ENCODE peak calls at places on chromosomes 3 and 15, in seven cellular contexts. R, W, O, A, I, S and G are unnamed samples.

GRCh38 chr3:141845407-141846049 is 30.9 kb upstream of the ATP1B3 start:
- DNase-seq in R (peak; percentile 20), W (no peak), O (no peak), A (no peak), I (peak; percentile 50), S (no peak), G (no peak)

GRCh38 chr3:182740710-182741109 is 52.6 kb upstream of the ATP11B start:
- DNase-seq in R (peak; percentile 64), W (no peak), O (no peak), A (no peak), I (no peak), S (no peak), G (no peak)

GRCh38 chr15:70337292-70338186 is 239.8 kb upstream of the TLE3 start:
- DNase-seq in R (peak; percentile 24), W (no peak), O (no peak), A (no peak), I (no peak), S (no peak), G (no peak)

GRCh38 chr3:159126261-159127020 is 324.6 kb downstream of the MFSD1 start:
- DNase-seq in R (no peak), W (no peak), O (peak; percentile 9), A (no peak), I (no peak), S (no peak), G (no peak)

GRCh38 chr15:101052681-101053121 is 133.5 kb downstream of the LRRK1 start:
- DNase-seq in R (no peak), W (no peak), O (no peak), A (no peak), I (no peak), S (no peak), G (no peak)

GRCh38 chr3:179713643-179714090 is 60.8 kb downstream of the USP13 start:
- DNase-seq in R (no peak), W (no peak), O (peak; percentile 28), A (peak; percentile 31), I (peak; percentile 35), S (no peak), G (no peak)

GRCh38 chr3:177427096-177427495 is 229.8 kb upstream of the TBL1XR1 start:
- DNase-seq in R (no peak), W (no peak), O (no peak), A (no peak), I (no peak), S (no peak), G (no peak)

GRCh38 chr3:112640864-112641751 is at the start of gene CCDC80:
- DNase-seq in R (no peak), W (peak; percentile 53), O (peak; percentile 96), A (peak; percentile 54), I (peak; percentile 23), S (no peak), G (peak; percentile 57)

GRCh38 chr15:22231603-22232002 is 151.3 kb downstream of the OR4M2 start:
- DNase-seq in R (no peak), W (no peak), O (no peak), A (no peak), I (no peak), S (no peak), G (no peak)

GRCh38 chr15:81160312-81161214 is 26.5 kb downstream of the CFAP161 start:
- DNase-seq in R (peak; percentile 11), W (peak; percentile 56), O (peak; percentile 96), A (peak; percentile 86), I (no peak), S (peak; percentile 64), G (no peak)

GRCh38 chr3:152071924-152072323 is 196.8 kb upstream of the MBNL1 start:
- DNase-seq in R (no peak), W (no peak), O (peak; percentile 82), A (no peak), I (peak; percentile 25), S (no peak), G (peak; percentile 7)

GRCh38 chr15:64092864-64093626 is 593 bp downstream of the CIAO2A start:
- DNase-seq in R (peak; percentile 64), W (no peak), O (peak; percentile 53), A (peak; percentile 30), I (peak; percentile 61), S (peak; percentile 54), G (peak; percentile 81)

GRCh38 chr15:34984884-34985630 is 3.0 kb downstream of the ZNF770 start:
- DNase-seq in R (no peak), W (no peak), O (peak; percentile 56), A (no peak), I (no peak), S (peak; percentile 41), G (peak; percentile 35)

GRCh38 chr3:73094951-73095350 is 33.5 kb downstream of the EBLN2 start:
- DNase-seq in R (no peak), W (no peak), O (no peak), A (no peak), I (peak; percentile 51), S (no peak), G (no peak)

GRCh38 chr3:44208086-44208485 is 33.6 kb upstream of the TOPAZ1 start:
- DNase-seq in R (no peak), W (no peak), O (no peak), A (no peak), I (no peak), S (no peak), G (no peak)

GRCh38 chr3:33884204-33884561 is 85.8 kb downstream of the PDCD6IP start:
- DNase-seq in R (no peak), W (no peak), O (peak; percentile 39), A (peak; percentile 2), I (peak; percentile 4), S (no peak), G (no peak)

GRCh38 chr3:190545260-190545659 is 31.4 kb downstream of the IL1RAP start:
- DNase-seq in R (no peak), W (no peak), O (no peak), A (no peak), I (no peak), S (no peak), G (no peak)

GRCh38 chr3:150050510-150050909 is 79.8 kb upstream of the PFN2 start:
- DNase-seq in R (no peak), W (no peak), O (peak; percentile 24), A (no peak), I (no peak), S (no peak), G (no peak)

GRCh38 chr15:90869601-90870353 is 1.4 kb downstream of the FURIN start:
- DNase-seq in R (peak; percentile 60), W (peak; percentile 46), O (peak; percentile 94), A (peak; percentile 84), I (peak; percentile 61), S (peak; percentile 77), G (peak; percentile 90)

GRCh38 chr3:107201146-107201545 is 176.1 kb upstream of the CCDC54 start:
- DNase-seq in R (no peak), W (no peak), O (no peak), A (no peak), I (no peak), S (no peak), G (no peak)

DNA sequence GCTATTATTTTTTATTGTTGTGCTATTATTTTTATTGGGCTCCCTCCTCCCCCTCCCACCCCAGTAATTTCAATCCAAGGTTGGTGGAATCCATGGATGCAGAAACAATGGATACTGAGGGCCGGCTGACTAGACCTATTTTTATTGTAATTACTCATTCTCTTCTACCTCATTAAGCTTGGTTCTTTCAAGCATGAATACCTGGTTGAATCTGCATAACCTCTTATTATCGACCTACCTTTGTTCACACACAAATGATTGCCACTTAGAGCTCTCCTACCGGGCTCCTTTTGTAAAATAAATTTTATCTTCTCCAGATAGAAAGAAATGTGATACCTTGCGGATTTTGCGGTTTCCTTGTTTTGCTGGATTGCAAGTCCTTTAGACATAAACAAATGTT is 31.6 kb downstream of the BTD start:
- DNase-seq in R (no peak), W (no peak), O (no peak), A (no peak), I (peak; percentile 25), S (no peak), G (peak; percentile 27)
- H3K4me3 ChIP-seq in R (no peak overlapping the region), W (no peak overlapping the region), O (no peak overlapping the region), A (no peak overlapping the region), I (no peak overlapping the region), S (no peak overlapping the region), G (no peak overlapping the region)

GRCh38 chr3:36416660-36417059 is 36.4 kb downstream of the STAC start:
- DNase-seq in R (no peak), W (no peak), O (no peak), A (no peak), I (no peak), S (no peak), G (no peak)

GRCh38 chr3:36418296-36418695 is 38.0 kb downstream of the STAC start:
- DNase-seq in R (no peak), W (no peak), O (no peak), A (no peak), I (no peak), S (no peak), G (no peak)

GRCh38 chr3:36417237-36417636 is 36.9 kb downstream of the STAC start:
- DNase-seq in R (no peak), W (no peak), O (no peak), A (no peak), I (no peak), S (no peak), G (no peak)
- H3K4me3 ChIP-seq in R (no peak overlapping the region), W (no peak overlapping the region), O (no peak overlapping the region), A (no peak overlapping the region), I (no peak overlapping the region), S (no peak overlapping the region), G (no peak overlapping the region)

DNA sequence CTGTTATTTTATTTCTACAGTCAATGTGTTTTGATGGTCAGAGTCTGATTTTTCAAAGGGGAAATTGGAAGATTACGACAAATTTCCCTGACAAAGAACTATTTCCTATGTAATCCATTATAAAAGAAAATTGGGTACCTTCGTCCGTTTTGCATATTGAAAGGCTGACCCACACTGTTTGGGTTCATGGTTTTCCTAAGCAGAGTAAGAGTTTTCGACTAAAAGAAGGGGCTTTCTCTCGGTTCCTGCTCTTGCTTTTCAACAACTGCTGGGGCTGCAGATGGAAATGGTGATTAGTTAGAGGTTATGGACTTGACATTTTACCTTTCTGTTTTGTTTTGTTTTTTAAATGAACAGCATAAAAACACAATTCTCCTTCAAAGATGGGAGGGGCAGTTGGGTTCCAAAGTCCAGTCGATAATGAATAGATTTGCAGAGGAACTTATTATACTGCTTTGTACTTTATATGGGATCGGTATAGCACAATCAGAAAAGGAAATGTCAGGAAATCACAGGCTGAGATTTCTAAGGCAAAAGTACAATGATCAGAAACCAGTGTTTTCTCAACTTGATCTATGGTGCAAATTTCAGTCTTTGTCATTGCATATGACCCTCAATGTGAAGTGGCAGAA is 1.0 kb downstream of the KCNMB2 start:
- DNase-seq in R (no peak), W (no peak), O (no peak), A (no peak), I (no peak), S (no peak), G (no peak)
- H3K4me3 ChIP-seq in R (peak overlapping the region; percentile 17), W (peak overlapping the region; percentile 42), O (no peak overlapping the region), A (peak overlapping the region; percentile 45), I (peak overlapping the region; percentile 50), S (peak overlapping the region; percentile 55), G (peak overlapping the region; percentile 8)

DNA sequence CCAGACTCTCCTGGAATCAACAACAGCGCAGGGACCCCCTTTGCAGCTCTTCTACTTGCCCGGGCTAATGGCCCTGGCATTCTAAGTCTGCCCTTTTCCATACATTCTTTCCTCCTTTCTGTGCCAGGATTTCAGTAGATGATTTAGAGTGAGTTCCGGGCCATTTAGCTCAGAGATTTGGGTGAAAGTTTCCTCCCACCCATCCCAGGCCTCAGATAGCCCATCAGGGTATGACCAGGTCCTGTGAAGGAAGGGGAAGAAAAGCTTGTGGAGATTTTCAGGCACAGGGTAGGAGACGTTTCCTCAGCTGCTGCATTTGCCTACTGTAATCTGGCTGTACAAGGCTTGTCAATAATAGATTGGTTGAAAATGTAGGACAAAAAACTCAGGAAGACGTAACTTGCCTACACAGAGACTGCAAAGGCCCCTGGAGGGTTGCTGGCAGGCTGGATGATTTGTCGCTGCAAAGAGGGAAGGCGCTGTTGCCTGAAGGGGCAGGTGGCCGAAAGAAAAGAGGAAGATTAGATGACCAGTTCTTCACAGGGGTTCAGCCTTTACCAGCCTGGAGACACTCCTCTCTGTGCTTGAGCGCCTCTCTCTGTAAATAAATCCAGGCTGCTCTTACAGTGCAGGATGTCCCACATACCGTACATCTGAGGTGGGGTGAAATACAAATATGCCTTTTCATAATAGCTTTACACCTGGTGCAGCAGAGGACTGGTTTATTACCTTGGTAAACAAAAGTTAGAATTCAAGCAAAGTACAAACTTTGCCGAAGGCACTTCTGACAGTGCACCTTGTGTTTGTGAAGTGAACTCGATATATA is 63.4 kb upstream of the BCL6 start:
- DNase-seq in R (peak; percentile 48), W (no peak), O (no peak), A (no peak), I (peak; percentile 67), S (no peak), G (no peak)
- H3K4me3 ChIP-seq in R (peak overlapping the region; percentile 7), W (no peak overlapping the region), O (no peak overlapping the region), A (no peak overlapping the region), I (no peak overlapping the region), S (no peak overlapping the region), G (no peak overlapping the region)